ENCODE peak calls at places on chromosomes 4 and X, in five cellular contexts. K is mesendoderm, T is GF-D8, Y is Kasumi-1, C is psoas muscle. N is an unnamed sample.

GRCh38 chrX:323721-324628 is 5.4 kb upstream of the GTPBP6 start:
- DNase-seq in K (peak), T (no peak), Y (no peak), C (peak), N (peak)

GRCh38 chr4:8085491-8086479 is 72.8 kb downstream of the ABLIM2 start:
- DNase-seq in C (peak), K (peak), Y (no peak), T (no peak), N (no peak)

GRCh38 chrX:139881130-139881529 is 51.7 kb downstream of the ATP11C start:
- DNase-seq in C (no peak), T (no peak), Y (no peak), K (peak), N (no peak)

GRCh38 chr4:726235-726787 is 20.7 kb downstream of the PCGF3 start:
- DNase-seq in C (no peak), T (no peak), K (no peak), Y (no peak), N (no peak)

GRCh38 chrX:112636951-112637541 is 42.7 kb downstream of the LHFPL1 start:
- DNase-seq in T (no peak), K (no peak), C (no peak), Y (no peak), N (no peak)

GRCh38 chr4:1026115-1026514 is 14.7 kb downstream of the FGFRL1 start:
- DNase-seq in K (no peak), Y (no peak), C (no peak), T (no peak), N (no peak)

GRCh38 chr4:163565228-163566040 is 70.9 kb downstream of the TMA16 start:
- DNase-seq in T (no peak), C (no peak), K (peak), Y (no peak), N (no peak)

GRCh38 chr4:107094332-107094731 is 58.2 kb upstream of the DKK2 start:
- DNase-seq in C (no peak), K (peak), T (no peak), Y (peak), N (no peak)

GRCh38 chr4:167102475-167102874 is 131.8 kb downstream of the SPOCK3 start:
- DNase-seq in C (no peak), T (no peak), K (no peak), Y (no peak), N (peak)

GRCh38 chr4:4195354-4195753 is 31.4 kb downstream of the OTOP1 start:
- DNase-seq in Y (no peak), C (no peak), K (no peak), T (no peak), N (no peak)

GRCh38 chrX:123797543-123798447 is 62.1 kb upstream of the XIAP start:
- DNase-seq in K (no peak), Y (no peak), T (no peak), C (no peak), N (no peak)

GRCh38 chr4:2285665-2286381 is 23.9 kb upstream of the MXD4 start:
- DNase-seq in T (no peak), Y (no peak), C (peak), K (no peak), N (no peak)

GRCh38 chr4:144350706-144351105 is 210.2 kb upstream of the GYPA start:
- DNase-seq in T (no peak), C (no peak), K (no peak), Y (no peak), N (no peak)

GRCh38 chr4:141580523-141580922 is 55.9 kb upstream of the IL15 start:
- DNase-seq in C (no peak), K (peak), T (no peak), Y (no peak), N (no peak)

GRCh38 chr4:3317656-3318211 is 24.9 kb downstream of the RGS12 start:
- DNase-seq in K (no peak), C (no peak), Y (no peak), T (no peak), N (no peak)

GRCh38 chr4:8656711-8657380 is 64.3 kb downstream of the CPZ start:
- DNase-seq in K (no peak), C (no peak), Y (no peak), T (no peak), N (no peak)

GRCh38 chr4:26692014-26692726 is 108.3 kb downstream of the TBC1D19 start:
- DNase-seq in T (no peak), C (no peak), Y (no peak), K (peak), N (no peak)

GRCh38 chrX:41475166-41475565 is 28.0 kb downstream of the NYX start:
- DNase-seq in K (peak), C (no peak), Y (no peak), T (no peak), N (peak)

GRCh38 chr4:53840643-53841042 is 223.8 kb downstream of the CHIC2 start:
- DNase-seq in Y (no peak), T (no peak), C (no peak), K (no peak), N (no peak)

GRCh38 chr4:47930971-47931804 is 16.8 kb upstream of the NFXL1 start:
- DNase-seq in K (no peak), C (no peak), Y (no peak), T (no peak), N (peak)

GRCh38 chr4:107806196-107806595 is 18.5 kb upstream of the SGMS2 start:
- DNase-seq in K (no peak), Y (no peak), C (no peak), T (no peak), N (no peak)

GRCh38 chr4:13706130-13706529 is 78.6 kb upstream of the BOD1L1 start:
- DNase-seq in K (peak), Y (no peak), C (no peak), T (no peak), N (no peak)

GRCh38 chrX:72009731-72010130 is 99.1 kb downstream of the NHSL2 start:
- DNase-seq in K (no peak), Y (no peak), C (no peak), T (no peak), N (no peak)

GRCh38 chr4:91936301-91936700 is 367.5 kb upstream of the GRID2 start:
- DNase-seq in Y (no peak), C (no peak), K (no peak), T (no peak), N (peak)

GRCh38 chr4:26568446-26568994 is 15.4 kb upstream of the TBC1D19 start:
- DNase-seq in K (peak), C (no peak), T (no peak), Y (no peak), N (no peak)

GRCh38 chr4:53592686-53593641 is 1.7 kb upstream of the LNX1 start:
- DNase-seq in K (peak), T (no peak), C (peak), Y (no peak), N (no peak)